ENCODE peak calls at places on chromosomes 2 and 18, in four cellular contexts. B is CD4-positive, alpha-beta T cell; P is fibroblast of the aortic adventitia; Y is progenitor cell of endocrine pancreas. N is an unnamed sample.

GRCh38 chr18:64142904-64143303 is 6.0 kb downstream of the LINC00305 start:
- DNase-seq in Y (no peak), P (no peak), B (no peak), N (no peak)

GRCh38 chr2:3476386-3477033 is 42.8 kb downstream of the ADI1 start:
- DNase-seq in Y (no peak), B (no peak), P (no peak), N (no peak)

GRCh38 chr2:215983581-215984351 is 29.6 kb downstream of the MREG start:
- DNase-seq in Y (no peak), B (no peak), P (no peak), N (no peak)

GRCh38 chr2:131027566-131028528 is 65.4 kb downstream of the FAM168B start:
- DNase-seq in Y (no peak), B (no peak), P (no peak), N (no peak)

GRCh38 chr2:10161961-10162441 is 39.5 kb downstream of the RRM2 start:
- DNase-seq in Y (no peak), P (no peak), B (no peak), N (no peak)

GRCh38 chr2:105691942-105692341 is 52.8 kb upstream of the NCK2 start:
- DNase-seq in Y (no peak), P (no peak), B (no peak), N (peak; percentile 40)

GRCh38 chr2:20491739-20492531 is 45.1 kb downstream of the RHOB start:
- DNase-seq in Y (no peak), P (no peak), B (no peak), N (no peak)

GRCh38 chr2:216206821-216207220 is 97.7 kb downstream of the XRCC5 start:
- DNase-seq in Y (no peak), B (no peak), P (no peak), N (no peak)

GRCh38 chr2:67846341-67847070 is 216.3 kb downstream of the C1D start:
- DNase-seq in P (peak; percentile 98), B (no peak), Y (peak; percentile 70), N (peak; percentile 49)

GRCh38 chr18:60506682-60507081 is 134.1 kb upstream of the MC4R start:
- DNase-seq in Y (no peak), P (peak; percentile 30), B (no peak), N (no peak)

GRCh38 chr2:169828141-169828811 is 1.0 kb downstream of the UBR3 start:
- DNase-seq in P (peak; percentile 16), B (peak; percentile 32), Y (no peak), N (peak; percentile 73)

GRCh38 chr2:161077367-161078210 is 82.6 kb upstream of the TANK start:
- DNase-seq in P (peak; percentile 76), B (peak; percentile 54), Y (no peak), N (peak; percentile 20)

GRCh38 chr2:158410132-158410531 is 46.4 kb downstream of the CCDC148 start:
- DNase-seq in B (no peak), Y (no peak), P (no peak), N (no peak)

GRCh38 chr18:79411614-79412526 is 16.1 kb downstream of the NFATC1 start:
- DNase-seq in B (no peak), P (no peak), Y (no peak), N (no peak)

GRCh38 chr2:238290079-238290478 is 1.7 kb upstream of the PER2 start:
- DNase-seq in P (peak; percentile 26), Y (peak; percentile 51), B (peak; percentile 23), N (no peak)

GRCh38 chr2:151363709-151364108 is 6.3 kb downstream of the TNFAIP6 start:
- DNase-seq in P (peak; percentile 79), Y (no peak), B (no peak), N (peak; percentile 44)

DNA sequence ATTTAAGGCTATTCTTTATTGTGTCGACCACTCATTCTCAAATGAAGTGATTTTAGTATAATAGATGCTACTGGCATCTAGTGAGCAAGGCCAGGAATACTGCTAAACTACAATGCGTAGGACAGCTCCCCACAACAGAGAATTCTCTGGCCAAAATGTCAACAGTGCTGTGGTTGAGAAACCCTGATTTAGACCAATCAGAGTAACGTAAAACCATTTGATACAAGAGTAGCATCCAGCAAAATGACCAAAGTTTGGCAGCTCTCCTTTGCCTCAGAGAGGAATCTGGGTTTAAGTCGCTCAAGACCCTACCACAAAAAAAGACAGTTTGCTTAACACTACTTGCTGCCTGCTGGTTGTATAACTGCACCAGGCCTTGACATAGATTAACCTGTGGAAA is 37.0 kb upstream of the TTN start:
- DNase-seq in P (peak; percentile 43), Y (no peak), B (no peak), N (no peak)
- TF ChIP-seq CTCF in P (no peak), Y (no peak), B (no peak), N (no peak)

GRCh38 chr2:209208211-209208610 is 215.6 kb upstream of the MAP2 start:
- DNase-seq in Y (no peak), B (no peak), P (peak; percentile 31), N (peak; percentile 22)
- TF ChIP-seq CTCF in Y (peak; percentile 86), B (no peak), P (peak; percentile 34), N (peak; percentile 52)

GRCh38 chr2:73961823-73962615 is 22.7 kb upstream of the TET3 start:
- DNase-seq in B (no peak), Y (no peak), P (no peak), N (no peak)
- TF ChIP-seq CTCF in B (no peak), Y (no peak), P (no peak), N (no peak)

DNA sequence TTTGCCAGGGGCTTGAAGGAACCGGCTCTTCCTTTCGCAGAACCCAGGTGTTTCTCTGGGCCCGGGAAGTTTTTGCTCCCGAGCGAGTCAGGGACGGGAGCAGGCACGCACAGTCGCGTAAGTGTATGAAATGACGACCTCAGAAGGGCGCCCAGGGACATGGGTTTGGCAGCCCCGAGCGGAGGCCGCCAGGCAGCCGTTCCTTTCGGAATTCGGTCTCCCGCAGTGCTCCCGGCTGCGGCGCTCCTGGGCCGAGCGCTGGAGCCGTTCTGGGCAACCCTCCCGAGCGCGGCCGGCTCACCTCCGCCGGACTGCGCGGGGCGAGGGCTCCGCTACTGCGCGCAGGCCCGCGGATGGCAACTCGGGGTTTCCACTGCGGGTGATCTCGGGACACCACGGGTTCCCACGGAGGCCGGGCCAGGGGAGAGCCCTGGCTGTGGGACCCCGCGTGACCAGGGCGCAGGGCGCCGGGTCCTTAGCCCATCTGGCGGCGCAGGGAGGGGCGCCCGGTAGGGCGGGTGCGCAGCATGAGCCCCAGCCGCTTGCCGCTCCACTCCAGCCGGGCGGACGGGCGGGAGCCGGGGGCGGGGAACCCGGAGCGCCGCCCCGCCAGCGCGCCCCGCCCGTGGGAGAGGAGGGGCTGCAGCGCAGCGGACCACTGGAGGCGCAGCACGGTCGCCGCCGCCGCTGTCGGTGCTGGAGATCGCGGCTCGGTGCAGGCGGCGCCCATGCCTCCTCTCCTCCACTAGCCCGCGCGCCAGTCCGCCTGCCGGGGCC is at the start of gene OSBPL6:
- DNase-seq in P (peak; percentile 68), B (peak; percentile 11), Y (peak; percentile 58), N (peak; percentile 88)
- TF ChIP-seq CTCF in P (no peak), B (no peak), Y (peak; percentile 35), N (peak; percentile 16)

GRCh38 chr2:127640082-127641072 is 5.6 kb upstream of the GPR17 start:
- DNase-seq in Y (no peak), B (no peak), P (no peak), N (peak; percentile 72)
- TF ChIP-seq CTCF in Y (peak; percentile 31), B (peak; percentile 31), P (peak; percentile 26), N (peak; percentile 41)

GRCh38 chr18:45835057-45835634 is 9.7 kb downstream of the SIGLEC15 start:
- DNase-seq in Y (no peak), P (no peak), B (no peak), N (no peak)

GRCh38 chr18:45836242-45837215 is 11.1 kb downstream of the SIGLEC15 start:
- DNase-seq in P (no peak), B (no peak), Y (no peak), N (no peak)

GRCh38 chr18:45839415-45840395 is 14.2 kb downstream of the SIGLEC15 start:
- DNase-seq in P (peak; percentile 81), Y (no peak), B (peak; percentile 13), N (no peak)

GRCh38 chr18:45838302-45839070 is 13.0 kb downstream of the SIGLEC15 start:
- DNase-seq in B (no peak), Y (no peak), P (no peak), N (no peak)

DNA sequence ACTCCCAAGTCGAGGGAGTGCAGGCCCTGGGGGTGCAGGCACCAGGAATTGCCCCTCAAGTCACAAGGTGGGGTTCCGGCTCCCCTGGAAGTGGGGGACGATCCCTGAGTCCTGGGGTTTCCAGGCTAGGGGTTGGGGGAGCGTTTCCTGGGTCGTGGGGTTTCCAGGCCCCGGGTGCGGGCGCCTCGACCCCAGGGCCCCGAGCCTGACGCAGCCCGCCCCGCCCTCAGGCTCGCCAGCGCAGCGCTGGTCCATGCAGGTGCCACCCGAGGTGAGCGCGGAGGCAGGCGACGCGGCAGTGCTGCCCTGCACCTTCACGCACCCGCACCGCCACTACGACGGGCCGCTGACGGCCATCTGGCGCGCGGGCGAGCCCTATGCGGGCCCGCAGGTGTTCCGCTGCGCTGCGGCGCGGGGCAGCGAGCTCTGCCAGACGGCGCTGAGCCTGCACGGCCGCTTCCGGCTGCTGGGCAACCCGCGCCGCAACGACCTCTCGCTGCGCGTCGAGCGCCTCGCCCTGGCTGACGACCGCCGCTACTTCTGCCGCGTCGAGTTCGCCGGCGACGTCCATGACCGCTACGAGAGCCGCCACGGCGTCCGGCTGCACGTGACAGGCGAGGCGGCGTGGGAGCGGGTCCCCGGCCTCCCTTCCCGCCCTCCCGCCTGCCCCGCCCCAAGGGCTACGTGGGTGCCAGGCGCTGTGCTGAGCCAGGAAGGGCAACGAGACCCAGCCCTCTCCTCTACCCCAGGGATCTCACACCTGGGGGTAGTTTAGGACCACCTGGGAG is 12.0 kb downstream of the SIGLEC15 start:
- DNase-seq in Y (peak; percentile 46), B (no peak), P (no peak), N (no peak)
- TF ChIP-seq CTCF in Y (peak; percentile 39), B (no peak), P (no peak), N (peak; percentile 33)

GRCh38 chr2:60053791-60054190 is 499.7 kb downstream of the BCL11A start:
- DNase-seq in P (no peak), Y (no peak), B (no peak), N (no peak)
- TF ChIP-seq CTCF in P (no peak), Y (no peak), B (no peak), N (no peak)

N was measured in GM10248.